ENCODE peak calls at places on chromosome X, in eight cellular contexts. One of them, this sample, is unnamed.

GRCh38 chrX:120306640-120307039 is 4.6 kb downstream of the TMEM255A start:
- DNase-seq in right atrium auricular region: no peak
- DNase-seq in HCT116: no peak
- DNase-seq in left ventricle myocardium inferior: no peak
- DNase-seq in bronchial epithelial cell: no peak
- DNase-seq in stomach: no peak
- DNase-seq in IMR-90: no peak
- DNase-seq in ovary: no peak
- DNase-seq in this sample: no peak

GRCh38 chrX:29890646-29891200 is 324.6 kb upstream of the MAGEB2 start:
- DNase-seq in right atrium auricular region: no peak
- DNase-seq in left ventricle myocardium inferior: no peak
- DNase-seq in IMR-90: peak
- DNase-seq in HCT116: no peak
- DNase-seq in ovary: no peak
- DNase-seq in bronchial epithelial cell: no peak
- DNase-seq in stomach: no peak
- DNase-seq in this sample: peak

GRCh38 chrX:132001127-132001526 is 22.0 kb upstream of the STK26 start:
- DNase-seq in ovary: no peak
- DNase-seq in stomach: no peak
- DNase-seq in right atrium auricular region: no peak
- DNase-seq in left ventricle myocardium inferior: no peak
- DNase-seq in bronchial epithelial cell: peak
- DNase-seq in IMR-90: no peak
- DNase-seq in HCT116: no peak
- DNase-seq in this sample: no peak

GRCh38 chrX:30653415-30654131 is at the start of gene GK:
- DNase-seq in bronchial epithelial cell: no peak
- DNase-seq in stomach: no peak
- DNase-seq in HCT116: no peak
- DNase-seq in left ventricle myocardium inferior: peak
- DNase-seq in right atrium auricular region: no peak
- DNase-seq in ovary: no peak
- DNase-seq in IMR-90: peak
- DNase-seq in this sample: peak

GRCh38 chrX:127389900-127390299 is 570.4 kb downstream of the PRR32 start:
- DNase-seq in left ventricle myocardium inferior: no peak
- DNase-seq in bronchial epithelial cell: no peak
- DNase-seq in stomach: no peak
- DNase-seq in IMR-90: no peak
- DNase-seq in right atrium auricular region: no peak
- DNase-seq in HCT116: no peak
- DNase-seq in ovary: no peak
- DNase-seq in this sample: no peak

GRCh38 chrX:16646366-16647168 is 3.4 kb upstream of the S100G start:
- DNase-seq in right atrium auricular region: no peak
- DNase-seq in IMR-90: no peak
- DNase-seq in stomach: no peak
- DNase-seq in ovary: no peak
- DNase-seq in left ventricle myocardium inferior: no peak
- DNase-seq in HCT116: no peak
- DNase-seq in bronchial epithelial cell: no peak
- DNase-seq in this sample: no peak

GRCh38 chrX:150887906-150888465 is 10.5 kb downstream of the CD99L2 start:
- DNase-seq in bronchial epithelial cell: peak
- DNase-seq in stomach: no peak
- DNase-seq in right atrium auricular region: no peak
- DNase-seq in IMR-90: peak
- DNase-seq in ovary: no peak
- DNase-seq in left ventricle myocardium inferior: no peak
- DNase-seq in HCT116: no peak
- DNase-seq in this sample: no peak

GRCh38 chrX:110086916-110087484 is 84.1 kb downstream of the TMEM164 start:
- DNase-seq in IMR-90: peak
- DNase-seq in bronchial epithelial cell: peak
- DNase-seq in right atrium auricular region: no peak
- DNase-seq in left ventricle myocardium inferior: no peak
- DNase-seq in HCT116: peak
- DNase-seq in stomach: no peak
- DNase-seq in ovary: no peak
- DNase-seq in this sample: peak

GRCh38 chrX:44227981-44228380 is 115.5 kb downstream of the EFHC2 start:
- DNase-seq in right atrium auricular region: no peak
- DNase-seq in ovary: no peak
- DNase-seq in left ventricle myocardium inferior: no peak
- DNase-seq in bronchial epithelial cell: no peak
- DNase-seq in IMR-90: no peak
- DNase-seq in stomach: no peak
- DNase-seq in HCT116: no peak
- DNase-seq in this sample: no peak

GRCh38 chrX:147602297-147602696 is 309.4 kb upstream of the FMR1 start:
- DNase-seq in left ventricle myocardium inferior: no peak
- DNase-seq in stomach: no peak
- DNase-seq in right atrium auricular region: no peak
- DNase-seq in IMR-90: no peak
- DNase-seq in HCT116: no peak
- DNase-seq in bronchial epithelial cell: peak
- DNase-seq in ovary: no peak
- DNase-seq in this sample: no peak

GRCh38 chrX:102917801-102918200 is 19.3 kb upstream of the RAB40AL start:
- DNase-seq in stomach: no peak
- DNase-seq in ovary: no peak
- DNase-seq in right atrium auricular region: no peak
- DNase-seq in left ventricle myocardium inferior: no peak
- DNase-seq in IMR-90: no peak
- DNase-seq in bronchial epithelial cell: no peak
- DNase-seq in HCT116: no peak
- DNase-seq in this sample: no peak

GRCh38 chrX:132614297-132614696 is 125.5 kb upstream of the MBNL3 start:
- DNase-seq in stomach: no peak
- DNase-seq in IMR-90: no peak
- DNase-seq in right atrium auricular region: no peak
- DNase-seq in ovary: no peak
- DNase-seq in bronchial epithelial cell: peak
- DNase-seq in HCT116: no peak
- DNase-seq in left ventricle myocardium inferior: no peak
- DNase-seq in this sample: peak

GRCh38 chrX:1185556-1185955 is 26.9 kb downstream of the CRLF2 start:
- DNase-seq in ovary: no peak
- DNase-seq in stomach: no peak
- DNase-seq in IMR-90: no peak
- DNase-seq in left ventricle myocardium inferior: no peak
- DNase-seq in right atrium auricular region: no peak
- DNase-seq in bronchial epithelial cell: no peak
- DNase-seq in HCT116: no peak
- DNase-seq in this sample: no peak

GRCh38 chrX:40266490-40267333 is 169.0 kb upstream of the BCOR start:
- DNase-seq in IMR-90: peak
- DNase-seq in right atrium auricular region: no peak
- DNase-seq in left ventricle myocardium inferior: peak
- DNase-seq in stomach: peak
- DNase-seq in HCT116: peak
- DNase-seq in bronchial epithelial cell: peak
- DNase-seq in ovary: peak
- DNase-seq in this sample: no peak

GRCh38 chrX:9520211-9520590 is 55.3 kb downstream of the TBL1X start:
- DNase-seq in HCT116: no peak
- DNase-seq in ovary: no peak
- DNase-seq in IMR-90: no peak
- DNase-seq in left ventricle myocardium inferior: no peak
- DNase-seq in stomach: no peak
- DNase-seq in right atrium auricular region: no peak
- DNase-seq in bronchial epithelial cell: no peak
- DNase-seq in this sample: no peak

GRCh38 chrX:9518896-9519295 is 54.0 kb downstream of the TBL1X start:
- DNase-seq in right atrium auricular region: no peak
- DNase-seq in HCT116: no peak
- DNase-seq in stomach: no peak
- DNase-seq in ovary: no peak
- DNase-seq in bronchial epithelial cell: no peak
- DNase-seq in left ventricle myocardium inferior: no peak
- DNase-seq in IMR-90: no peak
- DNase-seq in this sample: no peak

GRCh38 chrX:9516635-9517034 is 51.8 kb downstream of the TBL1X start:
- DNase-seq in left ventricle myocardium inferior: no peak
- DNase-seq in bronchial epithelial cell: no peak
- DNase-seq in right atrium auricular region: no peak
- DNase-seq in stomach: no peak
- DNase-seq in ovary: no peak
- DNase-seq in HCT116: no peak
- DNase-seq in IMR-90: no peak
- DNase-seq in this sample: no peak

GRCh38 chrX:9517062-9517461 is 52.2 kb downstream of the TBL1X start:
- DNase-seq in HCT116: no peak
- DNase-seq in IMR-90: no peak
- DNase-seq in bronchial epithelial cell: no peak
- DNase-seq in left ventricle myocardium inferior: no peak
- DNase-seq in stomach: no peak
- DNase-seq in ovary: no peak
- DNase-seq in right atrium auricular region: no peak
- DNase-seq in this sample: no peak

DNA sequence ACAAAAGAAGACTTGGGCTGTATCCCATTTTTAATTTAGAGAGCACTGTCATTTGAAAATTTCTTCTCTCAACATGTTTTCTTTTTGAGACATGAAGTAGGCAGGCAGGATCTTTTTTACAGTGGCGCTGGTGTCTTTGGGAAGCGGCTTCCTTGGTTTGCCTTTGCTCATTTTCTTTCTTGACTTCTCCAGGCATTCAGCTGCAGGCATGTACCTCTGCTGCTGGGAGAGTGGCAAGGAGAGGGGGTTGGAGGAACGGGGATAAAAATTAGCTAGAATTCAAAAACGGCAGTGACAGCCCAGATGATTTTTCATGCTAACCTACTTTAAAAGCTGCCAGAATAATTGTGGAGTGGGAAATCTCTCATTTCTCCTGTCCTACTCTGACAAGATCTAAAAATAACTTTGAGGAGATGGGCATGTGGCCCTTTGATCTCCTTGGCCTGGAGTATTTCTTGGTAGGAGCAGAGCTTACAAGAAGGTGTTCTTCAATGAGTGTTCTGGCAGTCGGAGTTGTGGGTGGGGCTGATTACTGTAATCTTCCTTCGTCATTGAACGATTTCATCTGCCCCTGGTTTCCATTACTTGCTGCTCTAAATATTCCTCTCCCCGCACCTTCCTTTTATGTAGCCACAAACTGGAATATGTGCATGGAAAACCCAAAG is 54.8 kb downstream of the TBL1X start:
- DNase-seq in IMR-90: no peak
- DNase-seq in HCT116: no peak
- DNase-seq in ovary: no peak
- DNase-seq in left ventricle myocardium inferior: no peak
- DNase-seq in stomach: no peak
- DNase-seq in right atrium auricular region: no peak
- DNase-seq in bronchial epithelial cell: no peak
- DNase-seq in this sample: no peak
- H3K4me3 ChIP-seq in IMR-90: no peak
- H3K4me3 ChIP-seq in HCT116: no peak
- H3K4me3 ChIP-seq in ovary: no peak
- H3K4me3 ChIP-seq in left ventricle myocardium inferior: no peak
- H3K4me3 ChIP-seq in stomach: no peak
- H3K4me3 ChIP-seq in right atrium auricular region: no peak
- H3K4me3 ChIP-seq in bronchial epithelial cell: no peak
- H3K4me3 ChIP-seq in this sample: no peak

DNA sequence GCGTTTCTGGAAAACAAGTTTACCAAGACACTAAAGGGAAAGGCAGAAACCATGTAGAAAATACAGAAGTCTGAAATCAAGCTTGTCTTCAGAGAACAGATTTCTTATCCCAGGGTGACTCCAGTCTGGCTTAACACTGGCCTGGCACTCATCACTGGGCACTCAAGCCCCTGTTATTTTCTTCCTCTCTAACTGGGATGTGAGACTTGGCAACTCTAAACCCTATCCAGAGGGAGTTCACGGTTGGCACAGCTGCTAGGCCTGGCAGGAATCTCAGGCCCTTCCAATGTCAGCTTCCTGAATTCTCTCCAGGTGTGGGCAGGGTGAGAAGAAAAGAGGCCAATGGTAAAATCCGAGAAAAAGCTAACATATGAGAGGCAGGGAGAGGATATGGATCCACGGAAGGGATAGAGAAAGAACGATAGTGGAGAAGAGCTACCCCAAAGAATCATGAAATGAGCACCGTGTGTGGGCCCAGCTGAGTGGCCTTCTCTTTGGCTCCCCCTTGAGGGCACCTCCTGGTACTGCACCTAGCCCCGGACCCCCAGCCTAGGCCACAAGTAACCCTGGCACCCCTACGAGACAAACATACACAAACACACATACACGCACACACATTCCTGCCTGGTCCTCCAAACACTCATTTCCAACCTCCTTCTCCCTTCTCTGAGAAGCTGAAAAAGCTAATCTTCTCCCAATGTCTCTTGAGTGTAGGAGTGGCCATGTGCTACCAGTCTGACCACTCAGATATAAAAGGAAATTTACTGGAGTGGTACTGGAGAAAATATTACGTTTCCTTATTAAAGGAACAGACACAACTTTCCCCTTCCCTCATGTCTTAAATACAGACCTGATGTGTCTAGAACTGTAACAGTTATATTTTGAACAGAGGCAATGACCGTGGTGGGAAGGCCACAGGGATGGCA is 16.6 kb upstream of the PTCHD1 start:
- DNase-seq in left ventricle myocardium inferior: no peak
- DNase-seq in stomach: no peak
- DNase-seq in right atrium auricular region: no peak
- DNase-seq in HCT116: no peak
- DNase-seq in bronchial epithelial cell: no peak
- DNase-seq in IMR-90: no peak
- DNase-seq in ovary: no peak
- DNase-seq in this sample: peak
- TF ChIP-seq CTCF in left ventricle myocardium inferior: peak
- TF ChIP-seq CTCF in stomach: peak
- TF ChIP-seq CTCF in right atrium auricular region: peak
- TF ChIP-seq CTCF in HCT116: peak
- TF ChIP-seq CTCF in bronchial epithelial cell: peak
- TF ChIP-seq CTCF in IMR-90: peak
- TF ChIP-seq CTCF in ovary: no peak
- TF ChIP-seq CTCF in this sample: peak

GRCh38 chrX:65689377-65689776 is 21.9 kb downstream of the MSN start:
- DNase-seq in IMR-90: no peak
- DNase-seq in right atrium auricular region: no peak
- DNase-seq in bronchial epithelial cell: peak
- DNase-seq in ovary: no peak
- DNase-seq in HCT116: no peak
- DNase-seq in stomach: no peak
- DNase-seq in left ventricle myocardium inferior: no peak
- DNase-seq in this sample: no peak
- H3K4me3 ChIP-seq in IMR-90: no peak
- H3K4me3 ChIP-seq in right atrium auricular region: no peak
- H3K4me3 ChIP-seq in bronchial epithelial cell: no peak
- H3K4me3 ChIP-seq in ovary: no peak
- H3K4me3 ChIP-seq in HCT116: no peak
- H3K4me3 ChIP-seq in stomach: no peak
- H3K4me3 ChIP-seq in left ventricle myocardium inferior: no peak
- H3K4me3 ChIP-seq in this sample: no peak

DNA sequence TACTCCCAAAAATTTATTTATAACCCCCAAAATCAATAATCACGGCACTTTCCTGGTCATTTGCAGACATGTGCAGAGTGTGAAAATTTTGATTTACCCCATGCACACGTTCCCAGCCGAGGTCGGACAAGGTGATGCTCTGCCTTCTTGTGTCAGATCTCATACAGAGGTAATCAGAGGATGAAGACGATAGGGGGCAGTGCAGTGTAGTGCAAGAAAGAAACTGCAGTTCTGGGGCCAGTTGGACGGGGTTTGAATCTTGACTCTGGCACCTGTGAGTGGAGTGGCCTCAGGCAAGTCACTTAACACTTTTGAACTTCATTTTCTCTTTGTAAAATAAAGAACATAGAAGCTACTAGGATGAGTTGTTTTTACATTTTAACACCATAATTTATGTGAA is 88.4 kb downstream of the FRMPD3 start:
- DNase-seq in ovary: no peak
- DNase-seq in IMR-90: peak
- DNase-seq in left ventricle myocardium inferior: no peak
- DNase-seq in right atrium auricular region: no peak
- DNase-seq in bronchial epithelial cell: peak
- DNase-seq in HCT116: peak
- DNase-seq in stomach: peak
- DNase-seq in this sample: peak
- TF ChIP-seq CTCF in ovary: no peak
- TF ChIP-seq CTCF in IMR-90: peak
- TF ChIP-seq CTCF in left ventricle myocardium inferior: peak
- TF ChIP-seq CTCF in right atrium auricular region: peak
- TF ChIP-seq CTCF in bronchial epithelial cell: peak
- TF ChIP-seq CTCF in HCT116: peak
- TF ChIP-seq CTCF in stomach: peak
- TF ChIP-seq CTCF in this sample: peak

This sample was measured in GM12865.